ENCODE peak calls at places on chromosomes 4 and X, in five cellular contexts. One of them, this sample, is unnamed.

GRCh38 chr4:61493470-61493869 is 293.3 kb downstream of the ADGRL3 start:
- DNase-seq in A549: no peak
- DNase-seq in ovary: no peak
- DNase-seq in PC-3: no peak
- DNase-seq in epithelial cell of esophagus: no peak
- DNase-seq in this sample: no peak

GRCh38 chr4:127015616-127016015 is 617.1 kb upstream of the INTU start:
- DNase-seq in epithelial cell of esophagus: no peak
- DNase-seq in PC-3: no peak
- DNase-seq in A549: no peak
- DNase-seq in ovary: no peak
- DNase-seq in this sample: no peak

GRCh38 chr4:6852582-6852981 is 57.0 kb upstream of the TBC1D14 start:
- DNase-seq in epithelial cell of esophagus: no peak
- DNase-seq in PC-3: no peak
- DNase-seq in ovary: no peak
- DNase-seq in A549: no peak
- DNase-seq in this sample: no peak

GRCh38 chr4:137300776-137301175 is 231.5 kb downstream of the PCDH18 start:
- DNase-seq in A549: no peak
- DNase-seq in PC-3: peak
- DNase-seq in ovary: no peak
- DNase-seq in epithelial cell of esophagus: peak
- DNase-seq in this sample: no peak

GRCh38 chr4:25882226-25882625 is 19.4 kb upstream of the SEL1L3 start:
- DNase-seq in PC-3: no peak
- DNase-seq in A549: no peak
- DNase-seq in ovary: no peak
- DNase-seq in epithelial cell of esophagus: no peak
- DNase-seq in this sample: no peak

GRCh38 chrX:47145408-47146120 is 543 bp downstream of the RBM10 start:
- DNase-seq in epithelial cell of esophagus: no peak
- DNase-seq in PC-3: no peak
- DNase-seq in A549: peak
- DNase-seq in ovary: no peak
- DNase-seq in this sample: no peak

GRCh38 chr4:185352741-185353140 is 43.0 kb downstream of the LRP2BP start:
- DNase-seq in PC-3: no peak
- DNase-seq in ovary: no peak
- DNase-seq in epithelial cell of esophagus: no peak
- DNase-seq in A549: no peak
- DNase-seq in this sample: no peak

GRCh38 chr4:152090543-152090942 is 329.7 kb upstream of the GATB start:
- DNase-seq in ovary: no peak
- DNase-seq in epithelial cell of esophagus: no peak
- DNase-seq in PC-3: no peak
- DNase-seq in A549: no peak
- DNase-seq in this sample: no peak

GRCh38 chr4:23373269-23373668 is 516.6 kb downstream of the PPARGC1A start:
- DNase-seq in A549: peak
- DNase-seq in PC-3: peak
- DNase-seq in ovary: no peak
- DNase-seq in epithelial cell of esophagus: peak
- DNase-seq in this sample: no peak

GRCh38 chr4:108029731-108030130 is 40.0 kb downstream of the HADH start:
- DNase-seq in A549: no peak
- DNase-seq in epithelial cell of esophagus: peak
- DNase-seq in ovary: no peak
- DNase-seq in PC-3: peak
- DNase-seq in this sample: no peak

GRCh38 chr4:74111576-74111975 is 12.6 kb upstream of the CXCL2 start:
- DNase-seq in PC-3: no peak
- DNase-seq in epithelial cell of esophagus: no peak
- DNase-seq in A549: no peak
- DNase-seq in ovary: no peak
- DNase-seq in this sample: no peak

GRCh38 chr4:118942465-118942864 is 53.8 kb downstream of the SYNPO2 start:
- DNase-seq in ovary: no peak
- DNase-seq in epithelial cell of esophagus: peak
- DNase-seq in A549: no peak
- DNase-seq in PC-3: peak
- DNase-seq in this sample: no peak

GRCh38 chrX:98111684-98112083 is 1228.0 kb downstream of the RPA4 start:
- DNase-seq in epithelial cell of esophagus: no peak
- DNase-seq in PC-3: no peak
- DNase-seq in A549: no peak
- DNase-seq in ovary: no peak
- DNase-seq in this sample: no peak

GRCh38 chr4:151015458-151016344 is 617 bp upstream of the LRBA start:
- DNase-seq in ovary: peak
- DNase-seq in A549: peak
- DNase-seq in PC-3: peak
- DNase-seq in epithelial cell of esophagus: peak
- DNase-seq in this sample: peak

GRCh38 chr4:150358691-150359090 is 223.3 kb upstream of the MAB21L2 start:
- DNase-seq in PC-3: no peak
- DNase-seq in epithelial cell of esophagus: no peak
- DNase-seq in A549: no peak
- DNase-seq in ovary: no peak
- DNase-seq in this sample: no peak

DNA sequence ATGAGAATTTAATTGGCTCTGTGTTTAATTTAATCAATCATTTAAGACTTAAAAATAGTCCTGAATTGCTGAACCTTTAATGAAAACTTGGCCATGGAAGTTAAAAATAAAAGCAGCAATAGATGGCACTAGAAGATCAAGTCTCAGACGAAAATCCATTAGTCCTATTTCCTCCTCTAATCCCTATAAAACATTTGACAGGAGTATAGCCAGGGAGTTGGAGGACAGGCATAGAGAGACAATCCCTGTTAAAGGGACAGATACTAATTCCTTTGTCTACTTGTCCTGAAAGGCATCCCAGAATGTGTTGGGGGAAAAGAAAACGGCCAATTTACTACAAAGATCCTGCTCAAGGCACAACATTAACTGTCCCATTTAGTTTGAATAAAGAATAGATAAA is 276.3 kb upstream of the TACR3 start:
- DNase-seq in ovary: no peak
- DNase-seq in epithelial cell of esophagus: peak
- DNase-seq in PC-3: peak
- DNase-seq in A549: no peak
- DNase-seq in this sample: no peak
- H3K4me3 ChIP-seq in ovary: no peak
- H3K4me3 ChIP-seq in epithelial cell of esophagus: peak
- H3K4me3 ChIP-seq in PC-3: peak
- H3K4me3 ChIP-seq in A549: no peak
- H3K4me3 ChIP-seq in this sample: no peak

DNA sequence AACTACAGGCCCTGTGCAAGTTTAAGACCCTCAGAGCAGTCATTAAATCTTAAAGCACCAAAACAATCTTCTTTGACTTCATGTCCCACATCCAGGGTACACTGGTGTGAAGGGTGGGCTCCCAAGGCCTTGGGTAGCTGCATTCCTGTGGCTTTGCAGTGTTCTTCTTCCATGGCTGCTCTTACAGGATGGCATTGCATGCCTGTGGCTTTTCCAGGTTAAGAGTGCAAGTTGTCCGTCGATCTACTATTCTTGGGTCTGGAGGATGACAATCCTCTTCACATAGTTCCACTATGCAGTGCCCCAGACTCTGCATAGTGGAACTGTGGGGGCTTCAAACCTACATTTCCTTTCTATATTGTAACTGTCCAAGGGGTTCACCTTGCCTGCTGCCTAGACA is 494.5 kb downstream of the CFAP47 start:
- DNase-seq in epithelial cell of esophagus: no peak
- DNase-seq in A549: no peak
- DNase-seq in ovary: no peak
- DNase-seq in PC-3: no peak
- DNase-seq in this sample: no peak
- H3K4me3 ChIP-seq in epithelial cell of esophagus: no peak
- H3K4me3 ChIP-seq in A549: no peak
- H3K4me3 ChIP-seq in ovary: no peak
- H3K4me3 ChIP-seq in PC-3: no peak
- H3K4me3 ChIP-seq in this sample: no peak

GRCh38 chr4:186846426-186846825 is 122.8 kb upstream of the FAT1 start:
- DNase-seq in PC-3: no peak
- DNase-seq in epithelial cell of esophagus: no peak
- DNase-seq in ovary: no peak
- DNase-seq in A549: no peak
- DNase-seq in this sample: no peak

GRCh38 chr4:186840222-186840701 is 116.6 kb upstream of the FAT1 start:
- DNase-seq in PC-3: no peak
- DNase-seq in epithelial cell of esophagus: no peak
- DNase-seq in ovary: peak
- DNase-seq in A549: no peak
- DNase-seq in this sample: no peak

GRCh38 chr4:186840771-186841301 is 117.2 kb upstream of the FAT1 start:
- DNase-seq in epithelial cell of esophagus: no peak
- DNase-seq in A549: no peak
- DNase-seq in PC-3: no peak
- DNase-seq in ovary: peak
- DNase-seq in this sample: no peak

GRCh38 chr4:186845137-186845842 is 121.6 kb upstream of the FAT1 start:
- DNase-seq in epithelial cell of esophagus: peak
- DNase-seq in A549: no peak
- DNase-seq in PC-3: peak
- DNase-seq in ovary: peak
- DNase-seq in this sample: no peak

DNA sequence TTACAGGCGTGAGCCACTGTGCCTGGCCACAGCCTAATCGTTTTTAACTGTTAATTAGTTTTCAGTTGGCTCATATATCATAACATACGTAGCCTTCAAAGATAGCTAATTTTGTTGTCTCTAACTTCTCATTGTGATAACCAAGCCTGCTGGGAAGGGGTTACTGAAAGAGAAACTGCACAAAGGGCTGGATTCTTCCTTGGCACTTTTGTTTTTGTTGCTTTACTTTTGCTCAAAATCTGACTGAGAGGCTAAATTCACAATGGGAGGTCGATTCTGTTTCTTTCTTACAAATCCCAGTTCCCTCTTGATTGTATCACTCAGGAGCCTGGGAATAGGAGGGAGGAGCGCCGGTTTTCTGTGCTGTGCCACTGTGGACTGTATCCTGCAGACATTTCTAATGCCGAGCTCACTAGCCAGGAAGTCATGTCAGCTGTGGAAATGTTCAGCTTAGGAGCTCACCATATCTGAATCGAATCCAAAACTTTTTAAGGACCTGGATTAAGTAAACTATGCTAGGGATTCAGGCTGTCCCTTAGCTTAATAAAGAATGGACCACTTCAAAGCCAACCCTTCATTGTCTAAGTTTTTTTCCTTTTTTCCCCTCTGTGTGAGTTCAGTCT is 120.5 kb upstream of the FAT1 start:
- DNase-seq in PC-3: no peak
- DNase-seq in epithelial cell of esophagus: no peak
- DNase-seq in ovary: peak
- DNase-seq in A549: no peak
- DNase-seq in this sample: no peak
- H3K4me3 ChIP-seq in PC-3: peak
- H3K4me3 ChIP-seq in epithelial cell of esophagus: no peak
- H3K4me3 ChIP-seq in ovary: peak
- H3K4me3 ChIP-seq in A549: no peak
- H3K4me3 ChIP-seq in this sample: no peak

DNA sequence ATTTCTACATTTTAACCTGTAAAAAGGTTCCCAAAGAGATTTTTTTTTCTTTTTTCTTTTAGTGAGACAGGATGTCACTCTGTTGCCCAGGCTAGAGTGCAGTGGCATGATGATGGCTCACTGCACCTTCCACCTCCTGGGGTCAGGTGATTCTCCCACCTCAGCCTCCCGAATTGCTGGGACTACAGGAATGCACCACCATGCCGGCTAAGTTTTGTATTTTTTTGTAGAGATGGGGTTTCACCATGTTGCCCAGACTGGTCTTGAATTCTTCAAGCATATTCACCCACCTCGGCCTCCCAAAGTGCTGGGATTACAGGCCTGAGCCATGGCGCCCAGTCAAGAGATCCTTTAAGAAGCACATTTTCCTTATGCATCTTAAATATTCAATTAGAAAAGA is 12.6 kb downstream of the RHOH start:
- DNase-seq in PC-3: no peak
- DNase-seq in epithelial cell of esophagus: no peak
- DNase-seq in A549: no peak
- DNase-seq in ovary: no peak
- DNase-seq in this sample: no peak
- H3K4me3 ChIP-seq in PC-3: no peak
- H3K4me3 ChIP-seq in epithelial cell of esophagus: no peak
- H3K4me3 ChIP-seq in A549: no peak
- H3K4me3 ChIP-seq in ovary: no peak
- H3K4me3 ChIP-seq in this sample: no peak

GRCh38 chrX:109626637-109627036 is 1.7 kb upstream of the KCNE5 start:
- DNase-seq in ovary: no peak
- DNase-seq in epithelial cell of esophagus: no peak
- DNase-seq in PC-3: no peak
- DNase-seq in A549: no peak
- DNase-seq in this sample: no peak

GRCh38 chrX:109619816-109620215 is 5.2 kb downstream of the KCNE5 start:
- DNase-seq in ovary: no peak
- DNase-seq in epithelial cell of esophagus: no peak
- DNase-seq in PC-3: no peak
- DNase-seq in A549: no peak
- DNase-seq in this sample: no peak

GRCh38 chrX:109624641-109625311 is at the start of gene KCNE5:
- DNase-seq in epithelial cell of esophagus: no peak
- DNase-seq in PC-3: no peak
- DNase-seq in ovary: peak
- DNase-seq in A549: no peak
- DNase-seq in this sample: no peak

GRCh38 chrX:109622270-109622669 is 2.7 kb downstream of the KCNE5 start:
- DNase-seq in A549: no peak
- DNase-seq in ovary: no peak
- DNase-seq in epithelial cell of esophagus: no peak
- DNase-seq in PC-3: no peak
- DNase-seq in this sample: no peak

DNA sequence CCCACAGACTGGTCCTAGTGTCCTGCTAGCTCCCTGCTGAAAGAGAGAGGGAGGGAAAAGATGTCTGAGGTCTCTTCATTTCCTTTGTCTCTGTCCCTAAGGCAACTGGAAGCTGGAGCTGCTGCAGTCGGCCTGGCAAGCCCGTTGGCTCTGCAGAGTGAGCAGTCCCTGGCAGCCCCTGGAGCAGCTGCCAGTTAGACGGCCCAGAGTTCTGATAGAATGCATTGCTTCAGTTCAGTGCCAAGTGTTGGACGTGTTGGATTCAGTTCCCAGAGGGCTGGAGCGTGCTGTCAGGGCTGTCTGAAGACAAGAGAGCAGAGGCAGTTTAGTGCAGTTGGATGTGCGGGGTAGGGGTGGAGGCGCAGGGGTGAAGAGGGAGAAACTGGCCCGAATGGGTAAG is 950 bp downstream of the KCNE5 start:
- DNase-seq in ovary: no peak
- DNase-seq in A549: no peak
- DNase-seq in PC-3: no peak
- DNase-seq in epithelial cell of esophagus: no peak
- DNase-seq in this sample: no peak
- H3K4me3 ChIP-seq in ovary: no peak
- H3K4me3 ChIP-seq in A549: no peak
- H3K4me3 ChIP-seq in PC-3: no peak
- H3K4me3 ChIP-seq in epithelial cell of esophagus: no peak
- H3K4me3 ChIP-seq in this sample: no peak

This sample was measured in dorsolateral prefrontal cortex.